ENCODE peak calls at places on chromosomes 6 and 20, in six cellular contexts. One of them, this sample, is unnamed.
A peak's percentile ranks its signal among the peaks of the same experiment; 100 is the strongest.

GRCh38 chr6:14841901-14842421 is 403.9 kb upstream of the JARID2 start:
- DNase-seq in AG08396: peak; percentile 73
- DNase-seq in NCI-H345: no peak
- DNase-seq in small intestine: no peak
- DNase-seq in HepG2: no peak
- DNase-seq in BE2C: no peak
- DNase-seq in this sample: no peak

GRCh38 chr6:8029243-8029870 is 34.8 kb downstream of the BLOC1S5 start:
- DNase-seq in small intestine: no peak
- DNase-seq in BE2C: peak; percentile 62
- DNase-seq in HepG2: no peak
- DNase-seq in AG08396: no peak
- DNase-seq in NCI-H345: no peak
- DNase-seq in this sample: peak; percentile 46

GRCh38 chr6:111087871-111088667 is 766 bp downstream of the SLC16A10 start:
- DNase-seq in AG08396: no peak
- DNase-seq in BE2C: no peak
- DNase-seq in NCI-H345: peak; percentile 21
- DNase-seq in HepG2: peak; percentile 63
- DNase-seq in small intestine: peak; percentile 50
- DNase-seq in this sample: peak; percentile 46

GRCh38 chr6:85561750-85562357 is 31.8 kb downstream of the SNX14 start:
- DNase-seq in small intestine: no peak
- DNase-seq in AG08396: no peak
- DNase-seq in NCI-H345: no peak
- DNase-seq in HepG2: no peak
- DNase-seq in BE2C: no peak
- DNase-seq in this sample: no peak

GRCh38 chr6:99330159-99330558 is 19.3 kb downstream of the FAXC start:
- DNase-seq in small intestine: peak; percentile 53
- DNase-seq in AG08396: peak; percentile 67
- DNase-seq in NCI-H345: peak; percentile 26
- DNase-seq in BE2C: peak; percentile 67
- DNase-seq in HepG2: peak; percentile 52
- DNase-seq in this sample: peak; percentile 92

GRCh38 chr6:7532232-7532631 is 9.2 kb upstream of the DSP start:
- DNase-seq in NCI-H345: peak; percentile 37
- DNase-seq in small intestine: peak; percentile 82
- DNase-seq in AG08396: no peak
- DNase-seq in HepG2: no peak
- DNase-seq in BE2C: no peak
- DNase-seq in this sample: no peak

GRCh38 chr6:24126586-24127192 is 674 bp downstream of the NRSN1 start:
- DNase-seq in BE2C: peak; percentile 21
- DNase-seq in HepG2: peak; percentile 85
- DNase-seq in small intestine: peak; percentile 19
- DNase-seq in AG08396: peak; percentile 44
- DNase-seq in NCI-H345: no peak
- DNase-seq in this sample: peak; percentile 86

GRCh38 chr6:56954389-56955170 is at the start of gene BEND6:
- DNase-seq in BE2C: peak; percentile 72
- DNase-seq in NCI-H345: peak; percentile 72
- DNase-seq in small intestine: no peak
- DNase-seq in AG08396: peak; percentile 88
- DNase-seq in HepG2: peak; percentile 28
- DNase-seq in this sample: no peak

GRCh38 chr6:21026576-21027273 is 492.5 kb downstream of the CDKAL1 start:
- DNase-seq in AG08396: no peak
- DNase-seq in HepG2: no peak
- DNase-seq in small intestine: no peak
- DNase-seq in NCI-H345: no peak
- DNase-seq in BE2C: no peak
- DNase-seq in this sample: no peak

GRCh38 chr6:158837684-158838625 is 18.8 kb upstream of the EZR start:
- DNase-seq in HepG2: no peak
- DNase-seq in AG08396: no peak
- DNase-seq in BE2C: peak; percentile 85
- DNase-seq in NCI-H345: no peak
- DNase-seq in small intestine: no peak
- DNase-seq in this sample: no peak

GRCh38 chr6:169959129-169960002 is 207.9 kb downstream of the ERMARD start:
- DNase-seq in NCI-H345: peak; percentile 91
- DNase-seq in HepG2: no peak
- DNase-seq in small intestine: peak; percentile 35
- DNase-seq in AG08396: no peak
- DNase-seq in BE2C: no peak
- DNase-seq in this sample: peak; percentile 45

GRCh38 chr20:37615507-37616425 is 78.1 kb upstream of the CTNNBL1 start:
- DNase-seq in small intestine: peak; percentile 60
- DNase-seq in NCI-H345: peak; percentile 35
- DNase-seq in HepG2: peak; percentile 62
- DNase-seq in BE2C: peak; percentile 62
- DNase-seq in AG08396: no peak
- DNase-seq in this sample: peak; percentile 85

GRCh38 chr20:1894951-1895673 is at the start of gene SIRPA:
- DNase-seq in NCI-H345: peak; percentile 47
- DNase-seq in BE2C: peak; percentile 54
- DNase-seq in small intestine: peak; percentile 37
- DNase-seq in AG08396: peak; percentile 95
- DNase-seq in HepG2: no peak
- DNase-seq in this sample: no peak

GRCh38 chr6:42742116-42742894 is 3.6 kb downstream of the TBCC start:
- DNase-seq in small intestine: no peak
- DNase-seq in AG08396: no peak
- DNase-seq in HepG2: no peak
- DNase-seq in BE2C: peak; percentile 57
- DNase-seq in NCI-H345: peak; percentile 70
- DNase-seq in this sample: peak; percentile 94

GRCh38 chr20:37239026-37239451 is 22.6 kb downstream of the GHRH start:
- DNase-seq in NCI-H345: no peak
- DNase-seq in HepG2: no peak
- DNase-seq in AG08396: no peak
- DNase-seq in small intestine: peak; percentile 32
- DNase-seq in BE2C: peak; percentile 55
- DNase-seq in this sample: no peak

GRCh38 chr6:26249959-26250805 is 114.8 kb upstream of the BTN3A2 start:
- DNase-seq in BE2C: peak; percentile 72
- DNase-seq in small intestine: peak; percentile 84
- DNase-seq in HepG2: peak; percentile 58
- DNase-seq in AG08396: no peak
- DNase-seq in NCI-H345: peak; percentile 92
- DNase-seq in this sample: peak; percentile 66

GRCh38 chr6:27518881-27519795 is 46.2 kb upstream of the ZNF184 start:
- DNase-seq in HepG2: peak; percentile 82
- DNase-seq in NCI-H345: peak; percentile 76
- DNase-seq in small intestine: peak; percentile 72
- DNase-seq in AG08396: peak; percentile 76
- DNase-seq in BE2C: peak; percentile 70
- DNase-seq in this sample: peak; percentile 90

GRCh38 chr6:134046054-134046453 is 6.4 kb downstream of the SLC2A12 start:
- DNase-seq in small intestine: no peak
- DNase-seq in HepG2: no peak
- DNase-seq in NCI-H345: no peak
- DNase-seq in BE2C: no peak
- DNase-seq in AG08396: no peak
- DNase-seq in this sample: no peak

GRCh38 chr6:7978736-7979135 is 68.1 kb upstream of the TXNDC5 start:
- DNase-seq in NCI-H345: no peak
- DNase-seq in AG08396: no peak
- DNase-seq in HepG2: no peak
- DNase-seq in small intestine: no peak
- DNase-seq in BE2C: no peak
- DNase-seq in this sample: no peak

GRCh38 chr6:7311920-7312615 is 931 bp downstream of the SSR1 start:
- DNase-seq in NCI-H345: no peak
- DNase-seq in HepG2: peak; percentile 51
- DNase-seq in BE2C: no peak
- DNase-seq in small intestine: peak; percentile 49
- DNase-seq in AG08396: no peak
- DNase-seq in this sample: peak; percentile 43

GRCh38 chr20:36153754-36154695 is 515 bp upstream of the EPB41L1 start:
- DNase-seq in AG08396: peak; percentile 94
- DNase-seq in small intestine: peak; percentile 49
- DNase-seq in BE2C: peak; percentile 96
- DNase-seq in NCI-H345: peak; percentile 89
- DNase-seq in HepG2: peak; percentile 74
- DNase-seq in this sample: no peak

GRCh38 chr6:149095842-149096241 is 221.7 kb upstream of the TAB2 start:
- DNase-seq in NCI-H345: no peak
- DNase-seq in small intestine: no peak
- DNase-seq in BE2C: no peak
- DNase-seq in HepG2: no peak
- DNase-seq in AG08396: no peak
- DNase-seq in this sample: no peak

GRCh38 chr6:8085053-8085511 is 17.3 kb downstream of the EEF1E1 start:
- DNase-seq in NCI-H345: no peak
- DNase-seq in HepG2: peak; percentile 97
- DNase-seq in small intestine: no peak
- DNase-seq in BE2C: no peak
- DNase-seq in AG08396: no peak
- DNase-seq in this sample: no peak

GRCh38 chr20:41650221-41650948 is 32.2 kb upstream of the CHD6 start:
- DNase-seq in NCI-H345: peak; percentile 99
- DNase-seq in AG08396: no peak
- DNase-seq in HepG2: no peak
- DNase-seq in BE2C: no peak
- DNase-seq in small intestine: peak; percentile 76
- DNase-seq in this sample: no peak

GRCh38 chr20:49132995-49133451 is 55.1 kb downstream of the STAU1 start:
- DNase-seq in NCI-H345: peak; percentile 15
- DNase-seq in HepG2: peak; percentile 83
- DNase-seq in small intestine: peak; percentile 76
- DNase-seq in AG08396: peak; percentile 61
- DNase-seq in BE2C: peak; percentile 37
- DNase-seq in this sample: peak; percentile 85

GRCh38 chr6:13923527-13924145 is 1.1 kb upstream of the RNF182 start:
- DNase-seq in small intestine: no peak
- DNase-seq in BE2C: no peak
- DNase-seq in NCI-H345: no peak
- DNase-seq in AG08396: peak; percentile 47
- DNase-seq in HepG2: no peak
- DNase-seq in this sample: no peak

GRCh38 chr6:69005194-69005593 is 370.1 kb downstream of the ADGRB3 start:
- DNase-seq in HepG2: no peak
- DNase-seq in NCI-H345: no peak
- DNase-seq in small intestine: no peak
- DNase-seq in AG08396: no peak
- DNase-seq in BE2C: no peak
- DNase-seq in this sample: no peak

GRCh38 chr6:120584111-120584760 is 750.0 kb downstream of the TBC1D32 start:
- DNase-seq in HepG2: no peak
- DNase-seq in small intestine: no peak
- DNase-seq in NCI-H345: no peak
- DNase-seq in BE2C: no peak
- DNase-seq in AG08396: no peak
- DNase-seq in this sample: no peak

GRCh38 chr20:33840759-33841438 is 29.8 kb downstream of the CHMP4B start:
- DNase-seq in NCI-H345: no peak
- DNase-seq in HepG2: no peak
- DNase-seq in AG08396: no peak
- DNase-seq in BE2C: no peak
- DNase-seq in small intestine: peak; percentile 76
- DNase-seq in this sample: no peak

GRCh38 chr6:83354747-83355146 is 76.1 kb downstream of the ME1 start:
- DNase-seq in HepG2: no peak
- DNase-seq in BE2C: no peak
- DNase-seq in small intestine: no peak
- DNase-seq in NCI-H345: no peak
- DNase-seq in AG08396: no peak
- DNase-seq in this sample: no peak

GRCh38 chr6:105199711-105200110 is 19.9 kb upstream of the POPDC3 start:
- DNase-seq in NCI-H345: no peak
- DNase-seq in AG08396: no peak
- DNase-seq in HepG2: no peak
- DNase-seq in small intestine: no peak
- DNase-seq in BE2C: no peak
- DNase-seq in this sample: no peak

GRCh38 chr20:32205502-32206382 is 1.8 kb downstream of the PLAGL2 start:
- DNase-seq in small intestine: peak; percentile 24
- DNase-seq in BE2C: no peak
- DNase-seq in HepG2: no peak
- DNase-seq in AG08396: no peak
- DNase-seq in NCI-H345: no peak
- DNase-seq in this sample: peak; percentile 87

GRCh38 chr6:141634269-141634668 is 498.5 kb upstream of the GJE1 start:
- DNase-seq in NCI-H345: no peak
- DNase-seq in small intestine: no peak
- DNase-seq in AG08396: no peak
- DNase-seq in HepG2: no peak
- DNase-seq in BE2C: no peak
- DNase-seq in this sample: no peak

GRCh38 chr20:31566658-31567379 is 38.3 kb upstream of the ID1 start:
- DNase-seq in HepG2: no peak
- DNase-seq in AG08396: no peak
- DNase-seq in small intestine: peak; percentile 71
- DNase-seq in NCI-H345: peak; percentile 95
- DNase-seq in BE2C: no peak
- DNase-seq in this sample: no peak

This sample was measured in Karpas-422.